ENCODE peak calls at places on chromosomes 7 and 10, in seven cellular contexts. One of them, this sample, is unnamed. For H3K27me3, the result is how much of the 10 kb centered on the place peaks cover.

GRCh38 chr7:33494473-33494872 is 365.1 kb downstream of the BBS9 start:
- DNase-seq in Panc1: no peak
- DNase-seq in transverse colon: no peak
- DNase-seq in dorsolateral prefrontal cortex: no peak
- DNase-seq in CD8-positive, alpha-beta T cell: no peak
- DNase-seq in upper lobe of right lung: no peak
- DNase-seq in bronchial epithelial cell: no peak
- DNase-seq in this sample: no peak

GRCh38 chr7:55593515-55594318 is 21.4 kb upstream of the VOPP1 start:
- DNase-seq in Panc1: peak
- DNase-seq in CD8-positive, alpha-beta T cell: peak
- DNase-seq in upper lobe of right lung: peak
- DNase-seq in dorsolateral prefrontal cortex: peak
- DNase-seq in transverse colon: peak
- DNase-seq in bronchial epithelial cell: peak
- DNase-seq in this sample: no peak

GRCh38 chr10:32190890-32191491 is 134.8 kb upstream of the KIF5B start:
- DNase-seq in CD8-positive, alpha-beta T cell: no peak
- DNase-seq in dorsolateral prefrontal cortex: no peak
- DNase-seq in Panc1: no peak
- DNase-seq in bronchial epithelial cell: peak
- DNase-seq in upper lobe of right lung: no peak
- DNase-seq in transverse colon: no peak
- DNase-seq in this sample: peak

GRCh38 chr7:55893940-55894339 is 6.7 kb downstream of the ZNF713 start:
- DNase-seq in bronchial epithelial cell: no peak
- DNase-seq in dorsolateral prefrontal cortex: no peak
- DNase-seq in upper lobe of right lung: no peak
- DNase-seq in CD8-positive, alpha-beta T cell: no peak
- DNase-seq in transverse colon: no peak
- DNase-seq in Panc1: no peak
- DNase-seq in this sample: no peak

GRCh38 chr7:64871761-64872160 is 31.3 kb upstream of the ZNF273 start:
- DNase-seq in upper lobe of right lung: no peak
- DNase-seq in Panc1: no peak
- DNase-seq in dorsolateral prefrontal cortex: no peak
- DNase-seq in transverse colon: no peak
- DNase-seq in CD8-positive, alpha-beta T cell: no peak
- DNase-seq in bronchial epithelial cell: no peak
- DNase-seq in this sample: no peak

GRCh38 chr10:96044686-96045085 is 1.3 kb downstream of the CCNJ start:
- DNase-seq in transverse colon: no peak
- DNase-seq in CD8-positive, alpha-beta T cell: no peak
- DNase-seq in upper lobe of right lung: no peak
- DNase-seq in dorsolateral prefrontal cortex: no peak
- DNase-seq in bronchial epithelial cell: peak
- DNase-seq in Panc1: no peak
- DNase-seq in this sample: no peak

GRCh38 chr10:63120554-63120953 is 12.6 kb upstream of the NRBF2 start:
- DNase-seq in transverse colon: no peak
- DNase-seq in dorsolateral prefrontal cortex: no peak
- DNase-seq in Panc1: no peak
- DNase-seq in upper lobe of right lung: no peak
- DNase-seq in CD8-positive, alpha-beta T cell: no peak
- DNase-seq in bronchial epithelial cell: no peak
- DNase-seq in this sample: no peak

GRCh38 chr10:1278304-1278703 is 222.1 kb downstream of the WDR37 start:
- DNase-seq in Panc1: no peak
- DNase-seq in transverse colon: no peak
- DNase-seq in upper lobe of right lung: no peak
- DNase-seq in CD8-positive, alpha-beta T cell: no peak
- DNase-seq in dorsolateral prefrontal cortex: no peak
- DNase-seq in bronchial epithelial cell: no peak
- DNase-seq in this sample: no peak

GRCh38 chr10:52757777-52758176 is 14.8 kb downstream of the MBL2 start:
- DNase-seq in upper lobe of right lung: no peak
- DNase-seq in Panc1: no peak
- DNase-seq in transverse colon: no peak
- DNase-seq in bronchial epithelial cell: no peak
- DNase-seq in CD8-positive, alpha-beta T cell: no peak
- DNase-seq in dorsolateral prefrontal cortex: no peak
- DNase-seq in this sample: no peak

GRCh38 chr7:132577206-132578049 is 1.2 kb upstream of the PLXNA4 start:
- DNase-seq in CD8-positive, alpha-beta T cell: no peak
- DNase-seq in dorsolateral prefrontal cortex: peak
- DNase-seq in transverse colon: peak
- DNase-seq in upper lobe of right lung: peak
- DNase-seq in Panc1: no peak
- DNase-seq in bronchial epithelial cell: no peak
- DNase-seq in this sample: no peak
- H3K27me3 ChIP-seq in CD8-positive, alpha-beta T cell: under half
- H3K27me3 ChIP-seq in dorsolateral prefrontal cortex: under half
- H3K27me3 ChIP-seq in transverse colon: half or more
- H3K27me3 ChIP-seq in upper lobe of right lung: under half
- H3K27me3 ChIP-seq in Panc1: half or more
- H3K27me3 ChIP-seq in bronchial epithelial cell: under half
- H3K27me3 ChIP-seq in this sample: under half

DNA sequence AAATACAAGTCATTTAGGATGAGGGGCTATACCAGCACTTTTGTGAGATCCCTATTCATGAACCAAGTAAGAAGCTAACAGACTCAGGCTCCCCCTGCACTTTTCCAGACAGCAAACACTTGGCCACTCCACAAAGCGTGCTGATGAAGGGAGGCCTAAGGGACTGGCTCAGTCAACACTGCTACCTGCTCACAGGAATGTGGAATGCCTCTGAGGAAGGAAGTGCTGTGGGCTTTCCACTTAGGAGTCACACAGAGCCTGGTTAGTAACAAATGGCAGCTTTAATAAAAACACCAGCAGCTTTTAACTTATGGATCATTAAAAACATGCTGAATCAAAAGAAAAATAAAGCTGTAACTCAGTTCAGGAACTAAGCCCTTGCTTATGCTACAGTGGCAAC is 15.0 kb downstream of the UROS start:
- DNase-seq in transverse colon: no peak
- DNase-seq in Panc1: no peak
- DNase-seq in dorsolateral prefrontal cortex: no peak
- DNase-seq in CD8-positive, alpha-beta T cell: no peak
- DNase-seq in bronchial epithelial cell: no peak
- DNase-seq in upper lobe of right lung: no peak
- DNase-seq in this sample: no peak
- TF ChIP-seq CTCF in transverse colon: no peak
- TF ChIP-seq CTCF in Panc1: no peak
- TF ChIP-seq CTCF in dorsolateral prefrontal cortex: no peak
- TF ChIP-seq CTCF in CD8-positive, alpha-beta T cell: no peak
- TF ChIP-seq CTCF in bronchial epithelial cell: no peak
- TF ChIP-seq CTCF in upper lobe of right lung: no peak
- TF ChIP-seq CTCF in this sample: no peak

DNA sequence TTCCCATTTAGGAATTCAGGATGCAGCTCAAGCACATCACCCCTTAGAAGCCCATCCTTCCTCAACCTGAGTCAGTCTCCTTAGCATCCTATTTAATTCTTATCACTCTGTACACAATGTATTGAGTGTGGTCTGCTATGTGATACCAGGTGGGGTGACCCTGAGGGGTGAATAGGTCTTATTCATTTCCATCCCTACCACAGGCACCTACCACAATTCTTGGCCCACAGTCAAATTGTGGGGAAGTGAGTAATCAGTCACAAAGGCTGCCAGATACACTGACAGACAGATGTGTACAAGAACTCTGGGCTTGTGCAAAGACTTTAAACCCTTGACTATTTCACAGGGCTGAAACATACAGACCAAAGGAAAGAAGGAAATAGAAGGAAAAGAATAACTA is 560.5 kb downstream of the PARD3 start:
- DNase-seq in Panc1: peak
- DNase-seq in transverse colon: peak
- DNase-seq in dorsolateral prefrontal cortex: no peak
- DNase-seq in upper lobe of right lung: no peak
- DNase-seq in CD8-positive, alpha-beta T cell: no peak
- DNase-seq in bronchial epithelial cell: peak
- DNase-seq in this sample: peak
- H3K4me3 ChIP-seq in Panc1: no peak
- H3K4me3 ChIP-seq in transverse colon: no peak
- H3K4me3 ChIP-seq in dorsolateral prefrontal cortex: no peak
- H3K4me3 ChIP-seq in upper lobe of right lung: no peak
- H3K4me3 ChIP-seq in CD8-positive, alpha-beta T cell: no peak
- H3K4me3 ChIP-seq in bronchial epithelial cell: no peak
- H3K4me3 ChIP-seq in this sample: no peak

GRCh38 chr10:117175901-117176534 is 21.3 kb upstream of the KCNK18 start:
- DNase-seq in Panc1: peak
- DNase-seq in CD8-positive, alpha-beta T cell: peak
- DNase-seq in upper lobe of right lung: peak
- DNase-seq in bronchial epithelial cell: peak
- DNase-seq in transverse colon: peak
- DNase-seq in dorsolateral prefrontal cortex: peak
- DNase-seq in this sample: no peak

GRCh38 chr10:117170244-117170643 is 27.0 kb upstream of the KCNK18 start:
- DNase-seq in bronchial epithelial cell: no peak
- DNase-seq in CD8-positive, alpha-beta T cell: no peak
- DNase-seq in dorsolateral prefrontal cortex: no peak
- DNase-seq in transverse colon: no peak
- DNase-seq in Panc1: no peak
- DNase-seq in upper lobe of right lung: no peak
- DNase-seq in this sample: no peak

GRCh38 chr10:117175215-117175900 is 21.9 kb upstream of the KCNK18 start:
- DNase-seq in upper lobe of right lung: peak
- DNase-seq in dorsolateral prefrontal cortex: peak
- DNase-seq in CD8-positive, alpha-beta T cell: no peak
- DNase-seq in Panc1: no peak
- DNase-seq in transverse colon: peak
- DNase-seq in bronchial epithelial cell: no peak
- DNase-seq in this sample: peak

GRCh38 chr10:117178190-117178589 is 19.1 kb upstream of the KCNK18 start:
- DNase-seq in Panc1: no peak
- DNase-seq in transverse colon: no peak
- DNase-seq in dorsolateral prefrontal cortex: no peak
- DNase-seq in bronchial epithelial cell: no peak
- DNase-seq in CD8-positive, alpha-beta T cell: no peak
- DNase-seq in upper lobe of right lung: no peak
- DNase-seq in this sample: no peak

GRCh38 chr10:117174439-117175214 is 22.7 kb upstream of the KCNK18 start:
- DNase-seq in bronchial epithelial cell: peak
- DNase-seq in upper lobe of right lung: peak
- DNase-seq in transverse colon: peak
- DNase-seq in CD8-positive, alpha-beta T cell: peak
- DNase-seq in dorsolateral prefrontal cortex: peak
- DNase-seq in Panc1: peak
- DNase-seq in this sample: peak
- H3K27me3 ChIP-seq in bronchial epithelial cell: under half
- H3K27me3 ChIP-seq in upper lobe of right lung: under half
- H3K27me3 ChIP-seq in transverse colon: half or more
- H3K27me3 ChIP-seq in CD8-positive, alpha-beta T cell: under half
- H3K27me3 ChIP-seq in dorsolateral prefrontal cortex: under half
- H3K27me3 ChIP-seq in Panc1: under half
- H3K27me3 ChIP-seq in this sample: under half

DNA sequence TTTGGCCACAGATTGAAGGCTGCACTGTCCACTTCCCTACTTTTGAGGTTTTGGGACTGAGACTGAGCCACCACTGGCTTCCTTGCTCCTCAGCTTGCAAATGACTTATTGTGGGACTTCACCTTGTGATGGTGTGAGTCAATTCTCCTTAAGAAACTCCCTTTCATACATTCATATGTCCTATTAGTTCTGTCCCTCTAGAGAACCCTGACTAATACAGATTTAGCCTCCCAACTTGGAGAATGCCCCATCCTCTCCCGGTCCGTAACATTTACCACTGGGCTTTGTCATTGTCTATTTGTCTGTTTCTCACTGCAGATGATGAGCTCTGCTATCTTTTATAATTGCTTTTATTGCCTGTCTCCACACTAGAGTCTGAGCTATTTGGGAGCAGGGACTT is 52.8 kb upstream of the CUL1 start:
- DNase-seq in CD8-positive, alpha-beta T cell: no peak
- DNase-seq in Panc1: no peak
- DNase-seq in transverse colon: no peak
- DNase-seq in bronchial epithelial cell: no peak
- DNase-seq in upper lobe of right lung: no peak
- DNase-seq in dorsolateral prefrontal cortex: no peak
- DNase-seq in this sample: no peak
- TF ChIP-seq CTCF in CD8-positive, alpha-beta T cell: no peak
- TF ChIP-seq CTCF in Panc1: no peak
- TF ChIP-seq CTCF in transverse colon: no peak
- TF ChIP-seq CTCF in bronchial epithelial cell: no peak
- TF ChIP-seq CTCF in upper lobe of right lung: no peak
- TF ChIP-seq CTCF in dorsolateral prefrontal cortex: no peak
- TF ChIP-seq CTCF in this sample: no peak

GRCh38 chr7:13839063-13839462 is 150.4 kb downstream of the ETV1 start:
- DNase-seq in Panc1: no peak
- DNase-seq in CD8-positive, alpha-beta T cell: no peak
- DNase-seq in dorsolateral prefrontal cortex: no peak
- DNase-seq in transverse colon: no peak
- DNase-seq in upper lobe of right lung: no peak
- DNase-seq in bronchial epithelial cell: no peak
- DNase-seq in this sample: no peak

GRCh38 chr7:13846386-13846785 is 143.1 kb downstream of the ETV1 start:
- DNase-seq in Panc1: no peak
- DNase-seq in CD8-positive, alpha-beta T cell: no peak
- DNase-seq in bronchial epithelial cell: peak
- DNase-seq in transverse colon: no peak
- DNase-seq in upper lobe of right lung: no peak
- DNase-seq in dorsolateral prefrontal cortex: no peak
- DNase-seq in this sample: no peak

GRCh38 chr7:13845601-13846000 is 143.9 kb downstream of the ETV1 start:
- DNase-seq in bronchial epithelial cell: no peak
- DNase-seq in Panc1: no peak
- DNase-seq in upper lobe of right lung: no peak
- DNase-seq in dorsolateral prefrontal cortex: no peak
- DNase-seq in CD8-positive, alpha-beta T cell: no peak
- DNase-seq in transverse colon: no peak
- DNase-seq in this sample: no peak

GRCh38 chr7:13844954-13845353 is 144.5 kb downstream of the ETV1 start:
- DNase-seq in bronchial epithelial cell: no peak
- DNase-seq in transverse colon: no peak
- DNase-seq in dorsolateral prefrontal cortex: no peak
- DNase-seq in CD8-positive, alpha-beta T cell: no peak
- DNase-seq in upper lobe of right lung: no peak
- DNase-seq in Panc1: no peak
- DNase-seq in this sample: no peak

DNA sequence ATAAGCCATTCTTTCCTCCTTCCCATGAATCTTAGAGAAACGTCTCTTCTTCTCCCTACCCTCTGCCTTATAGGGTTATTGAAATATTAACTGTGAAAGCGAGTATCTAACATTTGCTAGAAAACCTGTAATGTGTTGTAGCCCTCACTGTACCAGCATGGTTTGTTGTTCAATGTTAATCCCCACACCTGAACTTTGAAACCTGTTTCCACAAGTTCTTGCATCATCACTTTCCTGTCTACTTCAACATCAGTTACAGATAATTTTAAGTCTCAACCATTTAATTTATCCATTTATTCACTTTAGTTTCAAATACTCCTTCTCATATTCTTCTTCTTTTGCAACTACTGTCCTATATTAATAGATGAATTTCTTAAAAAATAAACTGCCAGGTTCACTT is 148.2 kb downstream of the ETV1 start:
- DNase-seq in bronchial epithelial cell: no peak
- DNase-seq in upper lobe of right lung: no peak
- DNase-seq in CD8-positive, alpha-beta T cell: no peak
- DNase-seq in Panc1: no peak
- DNase-seq in dorsolateral prefrontal cortex: no peak
- DNase-seq in transverse colon: no peak
- DNase-seq in this sample: no peak
- H3K4me3 ChIP-seq in bronchial epithelial cell: no peak
- H3K4me3 ChIP-seq in upper lobe of right lung: no peak
- H3K4me3 ChIP-seq in CD8-positive, alpha-beta T cell: no peak
- H3K4me3 ChIP-seq in Panc1: no peak
- H3K4me3 ChIP-seq in dorsolateral prefrontal cortex: no peak
- H3K4me3 ChIP-seq in transverse colon: no peak
- H3K4me3 ChIP-seq in this sample: no peak